ENCODE peak calls at places on chromosomes 12 and 14, in nine cellular contexts. L is neural progenitor cell; F is right cardiac atrium; I is fibroblast of lung; T is adipocyte; D is CD8-positive, alpha-beta memory T cell; U is CD4-positive, alpha-beta T cell; C is endodermal cell; K is thoracic aorta. Q is an unnamed sample. For H3K9me3, the result is how much of the 10 kb centered on the place peaks cover.

GRCh38 chr12:114306646-114307045 is 99.3 kb downstream of the TBX5 start:
- DNase-seq in L (no peak), T (peak), D (no peak), K (no peak), I (peak), F (no peak), U (no peak), C (no peak), Q (no peak)

GRCh38 chr12:62715086-62715786 is 219.7 kb downstream of the PPM1H start:
- DNase-seq in I (no peak), C (no peak), L (peak), U (no peak), D (no peak), F (peak), T (no peak), K (no peak), Q (no peak)

GRCh38 chr14:28754209-28754985 is 12.2 kb upstream of the FOXG1 start:
- DNase-seq in D (no peak), F (no peak), U (no peak), I (peak), L (peak), T (peak), K (no peak), C (peak), Q (no peak)

GRCh38 chr14:89399594-89400068 is 17.4 kb downstream of the FOXN3 start:
- DNase-seq in T (peak), K (no peak), I (peak), D (no peak), F (no peak), L (peak), U (no peak), C (peak), Q (no peak)

GRCh38 chr14:21915814-21916213 is 242.2 kb upstream of the OR4E1 start:
- DNase-seq in C (no peak), T (no peak), K (no peak), U (no peak), F (no peak), I (no peak), D (no peak), L (no peak), Q (no peak)

GRCh38 chr12:109768901-109769670 is 55.5 kb downstream of the FAM222A start:
- DNase-seq in C (peak), U (no peak), L (no peak), F (no peak), K (no peak), T (no peak), I (no peak), D (no peak), Q (no peak)

GRCh38 chr12:127509066-127509778 is 757.7 kb upstream of the TMEM132C start:
- DNase-seq in C (no peak), D (no peak), K (no peak), L (no peak), F (no peak), I (peak), U (no peak), T (peak), Q (no peak)

GRCh38 chr14:94601961-94602391 is 10.2 kb upstream of the SERPINA3 start:
- DNase-seq in K (peak), I (peak), C (peak), L (no peak), T (peak), U (no peak), D (no peak), F (peak), Q (no peak)

GRCh38 chr14:91326514-91326832 is 82.0 kb upstream of the GPR68 start:
- DNase-seq in U (no peak), F (no peak), T (no peak), D (no peak), I (no peak), L (no peak), C (no peak), K (no peak), Q (no peak)

GRCh38 chr14:85421166-85421877 is 108.6 kb upstream of the FLRT2 start:
- DNase-seq in I (peak), F (no peak), D (no peak), U (no peak), K (no peak), L (no peak), T (peak), C (no peak), Q (no peak)

GRCh38 chr12:89280833-89281533 is 71.3 kb downstream of the DUSP6 start:
- DNase-seq in F (peak), C (no peak), K (no peak), I (no peak), D (no peak), L (peak), T (no peak), U (no peak), Q (no peak)

GRCh38 chr12:127507336-127507735 is 759.6 kb upstream of the TMEM132C start:
- DNase-seq in I (no peak), D (no peak), T (no peak), K (no peak), F (no peak), L (peak), C (no peak), U (no peak), Q (no peak)

GRCh38 chr12:128843538-128843937 is 9.7 kb upstream of the GLT1D1 start:
- DNase-seq in T (no peak), K (no peak), I (no peak), F (no peak), L (no peak), U (no peak), D (no peak), C (no peak), Q (no peak)

GRCh38 chr14:67532998-67533753 is at the start of gene PLEKHH1:
- DNase-seq in K (peak), L (peak), C (peak), D (peak), I (peak), U (peak), F (peak), T (peak), Q (no peak)

GRCh38 chr14:68374682-68375081 is 418.2 kb downstream of the ZFP36L1 start:
- DNase-seq in L (no peak), D (no peak), T (no peak), I (no peak), U (no peak), C (no peak), F (no peak), K (no peak), Q (no peak)

GRCh38 chr12:93122089-93122488 is 193.0 kb upstream of the EEA1 start:
- DNase-seq in F (no peak), K (no peak), T (peak), D (no peak), C (no peak), L (no peak), U (no peak), I (peak), Q (no peak)

GRCh38 chr12:3186546-3187237 is 109.5 kb downstream of the TSPAN9 start:
- DNase-seq in I (no peak), T (no peak), U (no peak), D (no peak), K (no peak), L (no peak), C (no peak), F (no peak), Q (no peak)

GRCh38 chr12:116969615-116970575 is 59.1 kb downstream of the FBXW8 start:
- DNase-seq in F (peak), D (no peak), L (peak), K (no peak), C (peak), U (no peak), I (peak), T (no peak), Q (no peak)

GRCh38 chr14:72855913-72856312 is 38.0 kb downstream of the DPF3 start:
- DNase-seq in I (peak), C (no peak), F (no peak), U (no peak), L (no peak), K (no peak), T (peak), D (no peak), Q (no peak)

GRCh38 chr14:99143126-99143525 is 128.9 kb downstream of the BCL11B start:
- DNase-seq in D (no peak), C (peak), F (no peak), U (no peak), I (no peak), L (no peak), T (no peak), K (no peak), Q (no peak)

GRCh38 chr12:13230500-13230899 is 34.0 kb downstream of the EMP1 start:
- DNase-seq in F (no peak), I (no peak), U (no peak), L (no peak), T (no peak), C (peak), K (no peak), D (no peak), Q (no peak)

GRCh38 chr12:53221203-53222076 is 10.6 kb downstream of the RARG start:
- DNase-seq in K (no peak), C (peak), U (peak), F (peak), D (no peak), I (peak), T (peak), L (peak), Q (no peak)

GRCh38 chr14:39107624-39108023 is 4.6 kb upstream of the SEC23A start:
- DNase-seq in C (no peak), U (no peak), I (peak), K (no peak), L (peak), F (no peak), T (peak), D (no peak), Q (no peak)

GRCh38 chr14:37172936-37173613 is 669 bp upstream of the SLC25A21 start:
- DNase-seq in K (no peak), L (no peak), U (no peak), I (no peak), T (no peak), F (no peak), C (no peak), D (no peak), Q (no peak)

GRCh38 chr14:31781578-31781977 is 220.4 kb downstream of the NUBPL start:
- DNase-seq in C (no peak), F (no peak), T (no peak), D (no peak), U (no peak), L (no peak), I (no peak), K (no peak), Q (no peak)
- H3K9me3 ChIP-seq in C (under half), F (under half), T (under half), D (under half), U (under half), L (under half), I (under half), K (under half), Q (under half)

GRCh38 chr12:34386016-34386415 is 363.7 kb downstream of the ALG10 start:
- DNase-seq in F (no peak), K (no peak), C (no peak), I (no peak), D (no peak), L (no peak), T (no peak), U (no peak), Q (no peak)
- H3K9me3 ChIP-seq in F (under half), K (under half), C (under half), I (under half), D (under half), L (under half), T (under half), U (under half), Q (under half)

GRCh38 chr12:132937476-132937875 is 18.6 kb downstream of the ZNF605 start:
- DNase-seq in D (no peak), L (no peak), F (no peak), T (no peak), C (no peak), U (no peak), I (no peak), K (no peak), Q (no peak)

GRCh38 chr12:132942611-132943010 is 13.5 kb downstream of the ZNF605 start:
- DNase-seq in T (no peak), I (no peak), D (no peak), C (no peak), F (no peak), K (no peak), U (no peak), L (no peak), Q (no peak)

GRCh38 chr12:132945806-132946506 is 10.2 kb downstream of the ZNF605 start:
- DNase-seq in I (no peak), K (no peak), C (no peak), L (no peak), D (no peak), U (no peak), F (no peak), T (no peak), Q (no peak)

GRCh38 chr12:132940071-132940719 is 15.9 kb downstream of the ZNF605 start:
- DNase-seq in D (no peak), C (peak), L (no peak), I (no peak), U (no peak), T (no peak), K (no peak), F (no peak), Q (no peak)

DNA sequence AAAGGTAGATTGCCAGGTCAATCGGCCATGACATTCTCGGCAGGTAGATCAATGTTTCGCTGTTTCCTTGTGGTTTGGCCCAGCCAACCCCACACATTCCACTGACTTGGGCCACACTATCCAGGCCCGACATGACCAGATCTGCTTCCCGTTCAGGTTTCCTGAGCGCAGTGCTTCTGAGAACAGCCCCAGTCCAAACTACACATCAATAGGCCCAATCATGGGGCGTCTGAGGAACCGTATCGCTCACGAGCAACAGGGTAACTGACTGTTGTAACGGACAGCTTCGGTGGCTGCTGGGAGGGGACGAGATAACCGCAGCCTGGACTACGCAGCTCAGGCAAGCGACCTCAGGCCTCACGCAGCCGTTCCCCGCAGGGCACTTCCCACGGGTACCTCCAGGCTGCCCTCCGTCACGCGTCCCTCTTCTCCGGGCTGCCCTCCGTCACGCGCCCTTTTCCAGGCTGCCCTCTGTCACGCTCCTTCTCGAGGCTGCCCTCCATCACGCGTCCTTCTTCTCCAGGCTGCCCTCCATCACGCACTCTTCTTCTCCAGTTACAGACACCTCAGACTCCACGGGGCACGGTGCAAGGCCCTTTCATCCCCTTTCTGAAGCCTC is 14.7 kb downstream of the ZNF605 start:
- DNase-seq in F (no peak), C (no peak), T (no peak), I (no peak), K (no peak), U (no peak), L (no peak), D (no peak), Q (no peak)
- H3K9me3 ChIP-seq in F (under half), C (half or more), T (half or more), I (under half), K (half or more), U (half or more), L (under half), D (under half), Q (under half)

DNA sequence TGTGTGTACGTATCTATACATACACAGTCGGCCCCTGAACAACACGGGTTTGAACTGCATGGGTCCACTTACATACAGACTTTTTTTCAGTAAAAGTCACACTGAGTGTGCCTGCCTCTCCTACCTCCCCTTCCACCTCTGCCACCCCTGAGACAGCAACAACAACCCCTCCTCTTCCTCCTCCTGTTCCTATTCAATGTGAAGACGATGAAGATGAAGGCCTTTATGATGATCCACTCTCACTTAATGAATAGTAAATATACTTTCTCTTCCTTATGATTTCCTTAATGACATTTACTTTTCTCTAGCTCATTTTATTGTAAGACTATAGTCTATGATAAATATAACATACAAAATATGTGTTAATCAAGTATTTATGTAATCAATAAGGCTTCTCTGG is 25.5 kb downstream of the TM7SF3 start:
- DNase-seq in D (no peak), C (no peak), L (no peak), U (no peak), I (no peak), T (no peak), F (no peak), K (no peak), Q (no peak)
- H3K9me3 ChIP-seq in D (under half), C (under half), L (under half), U (under half), I (under half), T (under half), F (under half), K (under half), Q (under half)

GRCh38 chr12:34595749-34596733 is 573.7 kb downstream of the ALG10 start:
- DNase-seq in T (no peak), F (peak), C (no peak), I (no peak), K (no peak), D (no peak), U (no peak), L (no peak), Q (no peak)
- H3K9me3 ChIP-seq in T (under half), F (under half), C (half or more), I (under half), K (half or more), D (under half), U (half or more), L (under half), Q (under half)

DNA sequence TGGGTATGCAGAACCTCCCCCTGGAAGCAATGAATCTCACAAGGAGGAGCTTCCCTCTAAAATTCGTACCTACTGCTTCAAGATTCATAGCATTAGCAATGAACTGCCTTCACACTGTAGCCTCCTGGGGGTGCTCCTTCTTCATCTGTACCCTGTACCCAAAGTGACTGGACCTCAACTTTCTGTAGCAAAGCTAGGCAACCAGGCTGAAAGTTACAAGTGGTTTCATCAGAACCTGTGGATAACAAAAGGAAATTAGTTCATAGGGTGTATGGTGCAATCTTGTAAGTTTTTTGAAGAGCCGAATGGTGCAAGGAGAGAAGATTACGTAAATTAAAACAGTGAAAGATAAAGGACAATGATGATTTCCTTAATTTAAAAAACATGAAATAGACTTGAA is 1541.7 kb upstream of the FLRT2 start:
- DNase-seq in T (peak), U (no peak), L (no peak), C (no peak), I (no peak), K (no peak), F (no peak), D (no peak), Q (no peak)
- H3K9me3 ChIP-seq in T (under half), U (under half), L (under half), C (under half), I (under half), K (under half), F (under half), D (under half), Q (under half)

Q was measured in T-helper 17 cell.